ENCODE peak calls at places on chromosome 19, in six cellular contexts. One of them, this sample, is unnamed.

GRCh38 chr19:33777351-33777750 is 19.3 kb upstream of the KCTD15 start:
- DNase-seq in fibroblast of mammary gland: no peak
- DNase-seq in cardiac muscle cell: no peak
- DNase-seq in neural progenitor cell: no peak
- DNase-seq in fibroblast of lung: no peak
- DNase-seq in BJ: no peak
- DNase-seq in this sample: no peak

GRCh38 chr19:13841339-13842293 is 35.3 kb upstream of the NANOS3 start:
- DNase-seq in fibroblast of mammary gland: no peak
- DNase-seq in cardiac muscle cell: peak
- DNase-seq in neural progenitor cell: no peak
- DNase-seq in fibroblast of lung: no peak
- DNase-seq in BJ: no peak
- DNase-seq in this sample: no peak

GRCh38 chr19:50455992-50456391 is 20.3 kb upstream of the EMC10 start:
- DNase-seq in fibroblast of mammary gland: no peak
- DNase-seq in cardiac muscle cell: no peak
- DNase-seq in neural progenitor cell: no peak
- DNase-seq in fibroblast of lung: no peak
- DNase-seq in BJ: no peak
- DNase-seq in this sample: no peak

GRCh38 chr19:36028313-36029041 is 4.2 kb downstream of the CLIP3 start:
- DNase-seq in fibroblast of mammary gland: no peak
- DNase-seq in cardiac muscle cell: no peak
- DNase-seq in neural progenitor cell: no peak
- DNase-seq in fibroblast of lung: no peak
- DNase-seq in BJ: no peak
- DNase-seq in this sample: no peak

GRCh38 chr19:38273499-38273898 is 9.1 kb downstream of the SPINT2 start:
- DNase-seq in fibroblast of mammary gland: no peak
- DNase-seq in cardiac muscle cell: no peak
- DNase-seq in neural progenitor cell: no peak
- DNase-seq in fibroblast of lung: no peak
- DNase-seq in BJ: no peak
- DNase-seq in this sample: no peak

GRCh38 chr19:4781851-4782250 is 9.7 kb upstream of the FEM1A start:
- DNase-seq in fibroblast of mammary gland: peak
- DNase-seq in cardiac muscle cell: no peak
- DNase-seq in neural progenitor cell: no peak
- DNase-seq in fibroblast of lung: no peak
- DNase-seq in BJ: no peak
- DNase-seq in this sample: no peak

GRCh38 chr19:55536366-55536765 is 567 bp downstream of the SBK2 start:
- DNase-seq in fibroblast of mammary gland: no peak
- DNase-seq in cardiac muscle cell: no peak
- DNase-seq in neural progenitor cell: no peak
- DNase-seq in fibroblast of lung: no peak
- DNase-seq in BJ: no peak
- DNase-seq in this sample: no peak

GRCh38 chr19:16371540-16371986 is 46.9 kb downstream of the KLF2 start:
- DNase-seq in fibroblast of mammary gland: no peak
- DNase-seq in cardiac muscle cell: no peak
- DNase-seq in neural progenitor cell: no peak
- DNase-seq in fibroblast of lung: no peak
- DNase-seq in BJ: no peak
- DNase-seq in this sample: no peak

GRCh38 chr19:45173816-45174215 is 4.2 kb downstream of the TRAPPC6A start:
- DNase-seq in fibroblast of mammary gland: peak
- DNase-seq in cardiac muscle cell: no peak
- DNase-seq in neural progenitor cell: no peak
- DNase-seq in fibroblast of lung: peak
- DNase-seq in BJ: no peak
- DNase-seq in this sample: peak

GRCh38 chr19:13095934-13096890 is 6.4 kb downstream of the LYL1 start:
- DNase-seq in fibroblast of mammary gland: no peak
- DNase-seq in cardiac muscle cell: no peak
- DNase-seq in neural progenitor cell: peak
- DNase-seq in fibroblast of lung: no peak
- DNase-seq in BJ: no peak
- DNase-seq in this sample: no peak

GRCh38 chr19:50203281-50204080 is at the start of gene MYH14:
- DNase-seq in fibroblast of mammary gland: peak
- DNase-seq in cardiac muscle cell: peak
- DNase-seq in neural progenitor cell: peak
- DNase-seq in fibroblast of lung: no peak
- DNase-seq in BJ: no peak
- DNase-seq in this sample: no peak

GRCh38 chr19:56671613-56671994 is at the start of gene ZNF835:
- DNase-seq in fibroblast of mammary gland: peak
- DNase-seq in cardiac muscle cell: peak
- DNase-seq in neural progenitor cell: no peak
- DNase-seq in fibroblast of lung: peak
- DNase-seq in BJ: no peak
- DNase-seq in this sample: no peak

GRCh38 chr19:19096641-19097627 is 33.1 kb downstream of the SLC25A42 start:
- DNase-seq in fibroblast of mammary gland: no peak
- DNase-seq in cardiac muscle cell: no peak
- DNase-seq in neural progenitor cell: no peak
- DNase-seq in fibroblast of lung: no peak
- DNase-seq in BJ: no peak
- DNase-seq in this sample: no peak

GRCh38 chr19:43797556-43797955 is 4.7 kb downstream of the LYPD5 start:
- DNase-seq in fibroblast of mammary gland: no peak
- DNase-seq in cardiac muscle cell: no peak
- DNase-seq in neural progenitor cell: no peak
- DNase-seq in fibroblast of lung: no peak
- DNase-seq in BJ: no peak
- DNase-seq in this sample: no peak

GRCh38 chr19:43799502-43800142 is 2.6 kb downstream of the LYPD5 start:
- DNase-seq in fibroblast of mammary gland: no peak
- DNase-seq in cardiac muscle cell: no peak
- DNase-seq in neural progenitor cell: no peak
- DNase-seq in fibroblast of lung: no peak
- DNase-seq in BJ: no peak
- DNase-seq in this sample: no peak

GRCh38 chr19:43798026-43798545 is 4.2 kb downstream of the LYPD5 start:
- DNase-seq in fibroblast of mammary gland: no peak
- DNase-seq in cardiac muscle cell: no peak
- DNase-seq in neural progenitor cell: no peak
- DNase-seq in fibroblast of lung: no peak
- DNase-seq in BJ: no peak
- DNase-seq in this sample: no peak

GRCh38 chr19:43797118-43797517 is 5.1 kb downstream of the LYPD5 start:
- DNase-seq in fibroblast of mammary gland: no peak
- DNase-seq in cardiac muscle cell: no peak
- DNase-seq in neural progenitor cell: no peak
- DNase-seq in fibroblast of lung: no peak
- DNase-seq in BJ: no peak
- DNase-seq in this sample: no peak

DNA sequence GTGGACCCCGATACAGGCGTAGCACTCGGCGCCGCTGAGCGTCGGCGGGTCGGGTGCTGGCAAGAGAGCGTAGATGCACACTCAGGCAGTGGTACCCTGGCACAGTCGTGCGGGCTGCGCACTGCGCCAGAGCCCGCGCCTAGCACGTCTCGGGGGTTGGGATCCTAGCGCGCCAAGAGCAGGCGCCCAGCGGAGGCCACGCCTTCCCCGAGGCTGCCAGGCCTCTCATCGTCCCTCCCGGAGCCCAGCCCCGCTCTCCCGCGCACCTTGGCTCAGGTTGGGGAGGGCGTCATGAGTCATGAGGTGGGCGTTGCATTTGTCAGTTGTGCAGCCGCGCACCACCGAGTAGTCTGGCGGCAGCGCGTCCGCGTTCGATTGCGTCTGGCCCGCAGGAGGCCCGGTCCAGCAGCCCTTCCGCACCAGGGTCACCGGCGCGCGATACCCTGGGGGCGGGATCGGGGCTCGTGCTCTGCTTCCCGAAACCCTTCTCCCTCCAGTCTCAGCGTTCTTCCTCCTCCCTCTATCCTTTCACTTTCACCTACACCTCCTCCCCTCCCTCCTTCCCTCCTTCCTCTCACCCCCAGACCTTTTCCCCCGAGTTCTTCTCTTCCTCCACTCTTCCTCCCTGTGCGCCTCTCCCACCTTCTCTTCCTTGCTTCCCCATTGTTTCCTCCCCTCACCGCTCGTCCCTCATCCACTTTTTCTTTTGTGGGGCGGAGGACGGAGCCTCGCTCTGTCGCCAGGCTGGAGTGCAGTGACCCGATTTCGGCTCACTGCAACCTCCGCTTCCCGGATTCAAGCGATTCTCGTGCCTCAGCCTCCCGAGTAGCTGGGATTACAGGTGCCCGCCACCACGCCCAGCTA is 3.5 kb downstream of the LYPD5 start:
- DNase-seq in fibroblast of mammary gland: no peak
- DNase-seq in cardiac muscle cell: peak
- DNase-seq in neural progenitor cell: peak
- DNase-seq in fibroblast of lung: no peak
- DNase-seq in BJ: no peak
- DNase-seq in this sample: no peak
- H3K4me3 ChIP-seq in fibroblast of mammary gland: peak
- H3K4me3 ChIP-seq in cardiac muscle cell: peak
- H3K4me3 ChIP-seq in neural progenitor cell: peak
- H3K4me3 ChIP-seq in fibroblast of lung: peak
- H3K4me3 ChIP-seq in BJ: peak
- H3K4me3 ChIP-seq in this sample: peak

DNA sequence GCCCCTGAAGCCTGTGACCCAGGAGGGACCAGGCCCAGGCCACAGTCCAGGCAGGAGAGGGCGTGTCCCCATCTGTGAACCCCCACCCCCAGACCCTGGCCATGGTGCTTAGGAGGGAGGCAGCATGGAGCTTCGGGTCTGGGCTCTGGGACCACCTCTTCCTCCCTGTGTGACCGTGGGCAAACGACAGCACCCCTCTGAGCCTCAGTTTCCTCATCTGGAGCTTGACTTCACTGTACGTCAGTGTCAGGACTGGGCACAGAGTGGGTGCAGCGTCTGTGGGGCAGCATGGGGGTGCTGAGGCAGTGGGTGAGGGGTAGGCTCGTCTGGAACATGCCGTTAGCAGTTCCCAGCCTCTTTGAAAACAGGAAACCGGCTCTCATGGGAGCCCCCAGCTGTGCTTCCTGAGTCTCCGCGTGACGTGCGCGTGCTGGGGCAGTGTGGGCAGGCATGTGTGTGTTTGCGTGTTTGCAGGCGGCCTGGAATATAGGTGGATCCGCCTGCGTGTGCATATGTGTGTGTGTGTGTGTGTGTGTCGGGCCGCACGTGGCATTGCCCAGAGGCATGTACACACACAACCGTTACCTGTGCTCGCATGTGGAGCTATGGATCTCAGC is 15.7 kb downstream of the ARRDC2 start:
- DNase-seq in fibroblast of mammary gland: peak
- DNase-seq in cardiac muscle cell: peak
- DNase-seq in neural progenitor cell: no peak
- DNase-seq in fibroblast of lung: no peak
- DNase-seq in BJ: no peak
- DNase-seq in this sample: peak
- H3K4me3 ChIP-seq in fibroblast of mammary gland: no peak
- H3K4me3 ChIP-seq in cardiac muscle cell: no peak
- H3K4me3 ChIP-seq in neural progenitor cell: no peak
- H3K4me3 ChIP-seq in fibroblast of lung: no peak
- H3K4me3 ChIP-seq in BJ: no peak
- H3K4me3 ChIP-seq in this sample: no peak

GRCh38 chr19:17751103-17751911 is at the start of gene FCHO1:
- DNase-seq in fibroblast of mammary gland: no peak
- DNase-seq in cardiac muscle cell: no peak
- DNase-seq in neural progenitor cell: no peak
- DNase-seq in fibroblast of lung: no peak
- DNase-seq in BJ: no peak
- DNase-seq in this sample: no peak
- H3K4me3 ChIP-seq in fibroblast of mammary gland: no peak
- H3K4me3 ChIP-seq in cardiac muscle cell: no peak
- H3K4me3 ChIP-seq in neural progenitor cell: no peak
- H3K4me3 ChIP-seq in fibroblast of lung: no peak
- H3K4me3 ChIP-seq in BJ: no peak
- H3K4me3 ChIP-seq in this sample: no peak

GRCh38 chr19:42175952-42176648 is 41.4 kb downstream of the DEDD2 start:
- DNase-seq in fibroblast of mammary gland: no peak
- DNase-seq in cardiac muscle cell: peak
- DNase-seq in neural progenitor cell: peak
- DNase-seq in fibroblast of lung: peak
- DNase-seq in BJ: no peak
- DNase-seq in this sample: no peak

GRCh38 chr19:42176649-42176989 is 40.9 kb downstream of the DEDD2 start:
- DNase-seq in fibroblast of mammary gland: no peak
- DNase-seq in cardiac muscle cell: no peak
- DNase-seq in neural progenitor cell: peak
- DNase-seq in fibroblast of lung: no peak
- DNase-seq in BJ: no peak
- DNase-seq in this sample: no peak

GRCh38 chr19:42177686-42178019 is 39.8 kb downstream of the DEDD2 start:
- DNase-seq in fibroblast of mammary gland: no peak
- DNase-seq in cardiac muscle cell: no peak
- DNase-seq in neural progenitor cell: no peak
- DNase-seq in fibroblast of lung: no peak
- DNase-seq in BJ: no peak
- DNase-seq in this sample: no peak

GRCh38 chr19:42175335-42175734 is 42.1 kb downstream of the DEDD2 start:
- DNase-seq in fibroblast of mammary gland: no peak
- DNase-seq in cardiac muscle cell: no peak
- DNase-seq in neural progenitor cell: no peak
- DNase-seq in fibroblast of lung: no peak
- DNase-seq in BJ: no peak
- DNase-seq in this sample: no peak

GRCh38 chr19:42176990-42177685 is 40.3 kb downstream of the DEDD2 start:
- DNase-seq in fibroblast of mammary gland: peak
- DNase-seq in cardiac muscle cell: peak
- DNase-seq in neural progenitor cell: peak
- DNase-seq in fibroblast of lung: peak
- DNase-seq in BJ: no peak
- DNase-seq in this sample: peak
- H3K4me3 ChIP-seq in fibroblast of mammary gland: no peak
- H3K4me3 ChIP-seq in cardiac muscle cell: peak
- H3K4me3 ChIP-seq in neural progenitor cell: peak
- H3K4me3 ChIP-seq in fibroblast of lung: peak
- H3K4me3 ChIP-seq in BJ: peak
- H3K4me3 ChIP-seq in this sample: peak

GRCh38 chr19:40612831-40613668 is 11.9 kb downstream of the LTBP4 start:
- DNase-seq in fibroblast of mammary gland: peak
- DNase-seq in cardiac muscle cell: peak
- DNase-seq in neural progenitor cell: peak
- DNase-seq in fibroblast of lung: no peak
- DNase-seq in BJ: no peak
- DNase-seq in this sample: no peak

GRCh38 chr19:40610396-40611064 is 9.4 kb downstream of the LTBP4 start:
- DNase-seq in fibroblast of mammary gland: no peak
- DNase-seq in cardiac muscle cell: no peak
- DNase-seq in neural progenitor cell: peak
- DNase-seq in fibroblast of lung: no peak
- DNase-seq in BJ: no peak
- DNase-seq in this sample: no peak

GRCh38 chr19:40611900-40612698 is 10.9 kb downstream of the LTBP4 start:
- DNase-seq in fibroblast of mammary gland: no peak
- DNase-seq in cardiac muscle cell: no peak
- DNase-seq in neural progenitor cell: no peak
- DNase-seq in fibroblast of lung: no peak
- DNase-seq in BJ: no peak
- DNase-seq in this sample: no peak

GRCh38 chr19:40609561-40610395 is 8.6 kb downstream of the LTBP4 start:
- DNase-seq in fibroblast of mammary gland: peak
- DNase-seq in cardiac muscle cell: peak
- DNase-seq in neural progenitor cell: peak
- DNase-seq in fibroblast of lung: no peak
- DNase-seq in BJ: no peak
- DNase-seq in this sample: no peak

GRCh38 chr19:40611096-40611495 is 9.9 kb downstream of the LTBP4 start:
- DNase-seq in fibroblast of mammary gland: no peak
- DNase-seq in cardiac muscle cell: no peak
- DNase-seq in neural progenitor cell: no peak
- DNase-seq in fibroblast of lung: no peak
- DNase-seq in BJ: no peak
- DNase-seq in this sample: no peak
- H3K4me3 ChIP-seq in fibroblast of mammary gland: no peak
- H3K4me3 ChIP-seq in cardiac muscle cell: no peak
- H3K4me3 ChIP-seq in neural progenitor cell: no peak
- H3K4me3 ChIP-seq in fibroblast of lung: no peak
- H3K4me3 ChIP-seq in BJ: no peak
- H3K4me3 ChIP-seq in this sample: no peak